ENCODE peak calls at places on chromosome 2, in five cellular contexts. W is substantia nigra; H is stimulated activated CD8-positive, alpha-beta memory T cell treated with anti-CD3 and anti-CD28 coated beads, Interleukin-2, amount 100 ng/mL, for 48 hours; K is GM13976; P is IMR-90. B is an unnamed sample.

GRCh38 chr2:205133544-205133943 is 548.8 kb upstream of the NRP2 start:
- DNase-seq in W (no peak), H (no peak), K (no peak), P (no peak), B (no peak)

GRCh38 chr2:186919272-186919671 is 70.3 kb upstream of the ZSWIM2 start:
- DNase-seq in W (no peak), H (no peak), K (no peak), P (peak; percentile 82), B (no peak)

GRCh38 chr2:168155680-168156079 is 91.7 kb downstream of the STK39 start:
- DNase-seq in W (no peak), H (no peak), K (no peak), P (peak; percentile 42), B (no peak)

GRCh38 chr2:20524412-20525040 is 77.7 kb downstream of the RHOB start:
- DNase-seq in W (peak; percentile 35), H (no peak), K (peak; percentile 63), P (no peak), B (no peak)

GRCh38 chr2:47964722-47965434 is 58.6 kb upstream of the FBXO11 start:
- DNase-seq in W (no peak), H (no peak), K (no peak), P (no peak), B (no peak)

GRCh38 chr2:83022631-83023210 is 1436.4 kb downstream of the SUCLG1 start:
- DNase-seq in W (no peak), H (no peak), K (no peak), P (no peak), B (no peak)

GRCh38 chr2:44550571-44550970 is 188.8 kb downstream of the CAMKMT start:
- DNase-seq in W (no peak), H (no peak), K (peak; percentile 9), P (no peak), B (no peak)

GRCh38 chr2:239688098-239688497 is 287.3 kb upstream of the HDAC4 start:
- DNase-seq in W (no peak), H (no peak), K (no peak), P (no peak), B (no peak)

GRCh38 chr2:12050381-12050780 is 303.9 kb downstream of the LPIN1 start:
- DNase-seq in W (no peak), H (no peak), K (no peak), P (peak; percentile 94), B (no peak)